ENCODE peak calls at places on chromosomes 4 and X, in four cellular contexts. Z is lung, K is right atrium auricular region, J is heart right ventricle. V is an unnamed sample.
A peak's percentile ranks its signal among the peaks of the same experiment; 100 is the strongest.

GRCh38 chr4:150315175-150315574 is 236.9 kb downstream of the DCLK2 start:
- DNase-seq in K (no peak), Z (no peak), J (no peak), V (no peak)

GRCh38 chr4:113921089-113921842 is 58.2 kb downstream of the ARSJ start:
- DNase-seq in K (no peak), Z (no peak), J (no peak), V (no peak)

GRCh38 chr4:81506731-81507130 is 35.0 kb upstream of the RASGEF1B start:
- DNase-seq in K (no peak), Z (no peak), J (no peak), V (no peak)

GRCh38 chr4:992297-993110 is 700 bp downstream of the SLC26A1 start:
- DNase-seq in J (no peak), Z (peak; percentile 82), K (no peak), V (no peak)

GRCh38 chr4:18388029-18388428 is 366.5 kb upstream of the LCORL start:
- DNase-seq in Z (no peak), K (no peak), J (no peak), V (no peak)

GRCh38 chrX:47723689-47724088 is 64.7 kb upstream of the UXT start:
- DNase-seq in K (no peak), J (no peak), Z (no peak), V (no peak)

GRCh38 chr4:42671431-42672194 is 14.7 kb upstream of the ATP8A1 start:
- DNase-seq in Z (no peak), K (no peak), J (no peak), V (no peak)

GRCh38 chrX:1659664-1660461 is 45.0 kb downstream of the ASMT start:
- DNase-seq in Z (no peak), K (no peak), J (no peak), V (no peak)

GRCh38 chrX:110858565-110858964 is 62.9 kb upstream of the CHRDL1 start:
- DNase-seq in K (no peak), Z (no peak), J (no peak), V (no peak)

GRCh38 chr4:174764105-174764729 is 64.8 kb downstream of the GLRA3 start:
- DNase-seq in J (no peak), Z (no peak), K (no peak), V (no peak)

GRCh38 chrX:8027876-8028275 is 100.7 kb upstream of the PNPLA4 start:
- DNase-seq in J (no peak), Z (no peak), K (no peak), V (no peak)

GRCh38 chr4:132123870-132124623 is 1025.0 kb upstream of the PCDH10 start:
- DNase-seq in K (no peak), Z (no peak), J (no peak), V (no peak)

GRCh38 chr4:174362340-174362739 is 78.6 kb downstream of the CEP44 start:
- DNase-seq in J (no peak), K (no peak), Z (no peak), V (no peak)

GRCh38 chrX:1105671-1106419 is 106.6 kb downstream of the CRLF2 start:
- DNase-seq in K (no peak), Z (no peak), J (no peak), V (peak; percentile 21)

GRCh38 chr4:38406243-38406642 is 257.8 kb upstream of the KLF3 start:
- DNase-seq in J (no peak), Z (no peak), K (no peak), V (no peak)

GRCh38 chr4:61380865-61381264 is 180.7 kb downstream of the ADGRL3 start:
- DNase-seq in K (no peak), J (no peak), Z (no peak), V (no peak)

GRCh38 chr4:67565284-67565683 is 6.8 kb downstream of the STAP1 start:
- DNase-seq in K (no peak), J (no peak), Z (no peak), V (no peak)

GRCh38 chr4:54090804-54091623 is 8.9 kb upstream of the GSX2 start:
- DNase-seq in K (no peak), Z (no peak), J (no peak), V (no peak)

GRCh38 chrX:78650906-78651437 is 8.2 kb downstream of the RTL3 start:
- DNase-seq in K (no peak), Z (no peak), J (no peak), V (no peak)

GRCh38 chr4:41693629-41694028 is 54.9 kb downstream of the PHOX2B start:
- DNase-seq in J (no peak), K (no peak), Z (no peak), V (no peak)

GRCh38 chrX:118493653-118494297 is 1.8 kb upstream of the DOCK11 start:
- DNase-seq in J (no peak), K (no peak), Z (no peak), V (no peak)

GRCh38 chr4:89486042-89486441 is 178.4 kb upstream of the GPRIN3 start:
- DNase-seq in K (no peak), J (no peak), Z (no peak), V (no peak)

GRCh38 chrX:121307441-121307840 is 260.0 kb downstream of the GLUD2 start:
- DNase-seq in K (no peak), Z (no peak), J (no peak), V (no peak)

GRCh38 chr4:1015746-1016145 is 4.3 kb downstream of the FGFRL1 start:
- DNase-seq in K (no peak), J (no peak), Z (no peak), V (no peak)

GRCh38 chr4:18051281-18051680 is 29.7 kb upstream of the LCORL start:
- DNase-seq in K (no peak), Z (no peak), J (no peak), V (no peak)

GRCh38 chrX:102651968-102652744 is 873 bp downstream of the GPRASP1 start:
- DNase-seq in K (peak; percentile 72), Z (no peak), J (peak; percentile 43), V (no peak)

GRCh38 chr4:54217642-54218486 is 11.2 kb upstream of the PDGFRA start:
- DNase-seq in K (peak; percentile 94), J (peak; percentile 84), Z (peak; percentile 75), V (peak; percentile 87)

GRCh38 chrX:95678679-95679078 is 1006.0 kb upstream of the DIAPH2 start:
- DNase-seq in Z (no peak), J (no peak), K (no peak), V (no peak)

GRCh38 chr4:132297346-132297745 is 851.7 kb upstream of the PCDH10 start:
- DNase-seq in J (no peak), Z (no peak), K (no peak), V (no peak)

GRCh38 chr4:52917836-52918235 is 55.7 kb downstream of the RASL11B start:
- DNase-seq in Z (no peak), J (no peak), K (no peak), V (no peak)

DNA sequence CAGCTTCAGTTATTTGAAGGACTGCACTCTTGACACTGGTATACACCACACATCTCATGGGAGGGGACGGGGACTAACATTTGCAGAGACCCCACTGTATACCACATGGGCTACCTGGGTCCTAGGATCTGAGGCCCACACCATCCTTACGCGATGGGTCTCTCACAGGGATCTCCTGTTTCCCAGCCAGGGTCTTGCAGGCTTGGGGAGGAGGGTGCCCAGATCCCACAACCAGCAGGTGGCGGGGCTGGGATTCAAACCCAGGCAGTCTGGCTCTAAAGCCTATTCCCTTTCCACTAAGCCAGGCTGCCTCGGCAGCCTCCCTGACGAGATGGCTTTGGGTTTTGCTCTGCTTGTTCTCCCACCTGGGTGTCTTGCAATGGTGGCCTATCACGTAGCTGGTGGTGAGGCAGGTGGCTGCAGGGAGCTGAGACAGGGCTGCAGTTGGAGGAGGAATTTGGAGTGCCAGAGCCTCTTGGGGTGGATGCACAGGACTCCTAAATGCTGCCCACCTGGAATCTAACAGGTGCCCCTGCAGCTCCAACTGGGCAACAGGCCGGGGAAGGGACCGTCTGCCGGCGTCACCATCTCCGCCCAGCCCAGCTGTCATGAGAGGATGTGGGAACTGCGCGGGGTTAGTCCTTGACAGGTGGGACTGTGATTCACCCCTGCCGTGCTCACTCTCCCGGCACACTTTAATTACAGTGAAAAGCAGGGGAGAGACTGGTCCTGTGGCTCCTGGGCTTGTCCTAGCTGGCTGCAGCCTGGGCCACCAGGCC is 110.7 kb downstream of the PSAPL1 start:
- DNase-seq in K (no peak), Z (no peak), J (no peak), V (no peak)
- TF ChIP-seq CTCF in K (no peak), Z (no peak), J (no peak), V (no peak)

DNA sequence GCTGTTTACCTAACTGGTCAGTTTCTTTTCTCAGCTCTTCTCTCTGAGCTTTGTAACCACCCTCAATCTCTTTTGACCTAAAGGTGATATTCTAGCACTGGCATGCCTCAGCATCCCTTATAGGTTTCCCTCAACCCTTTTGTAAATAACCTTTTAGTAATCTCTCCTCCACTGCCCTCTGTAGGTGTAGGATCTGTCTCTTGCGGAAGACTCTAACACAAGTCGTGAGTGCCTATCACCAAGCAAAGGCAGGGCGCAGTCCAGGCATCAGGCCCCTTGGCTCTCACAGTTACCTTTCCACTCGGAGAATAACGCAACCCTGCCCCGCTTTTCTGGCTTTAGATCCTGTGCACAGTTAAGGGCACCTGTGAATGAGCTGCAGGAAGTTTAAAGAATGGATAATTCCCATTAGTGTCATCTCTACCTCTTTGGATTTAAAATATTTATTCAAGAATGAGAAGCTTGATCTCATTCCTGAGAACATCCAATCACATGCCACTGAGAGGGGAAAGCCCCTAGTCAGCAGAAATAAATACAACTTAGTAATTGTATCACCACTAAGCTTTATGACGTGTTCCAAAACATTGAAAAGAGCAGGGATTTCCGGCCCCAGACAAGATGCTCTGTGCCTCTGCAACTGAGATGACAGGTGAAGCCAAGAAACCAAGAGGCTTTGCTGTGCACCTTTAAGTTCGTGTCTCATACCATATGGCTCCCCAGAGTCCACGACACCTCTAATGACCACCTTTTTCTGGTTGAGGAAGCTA is 58.8 kb downstream of the SPINK2 start:
- DNase-seq in Z (no peak), J (no peak), K (no peak), V (no peak)
- TF ChIP-seq CTCF in Z (no peak), J (no peak), K (no peak), V (no peak)

GRCh38 chr4:48247878-48248558 is 21.6 kb downstream of the TEC start:
- DNase-seq in K (no peak), J (no peak), Z (no peak), V (no peak)

GRCh38 chr4:48248559-48248953 is 21.1 kb downstream of the TEC start:
- DNase-seq in J (no peak), Z (no peak), K (no peak), V (no peak)

GRCh38 chr4:48244665-48245064 is 25.0 kb downstream of the TEC start:
- DNase-seq in J (no peak), K (no peak), Z (no peak), V (no peak)

GRCh38 chr4:48249378-48249777 is 20.3 kb downstream of the TEC start:
- DNase-seq in Z (no peak), J (no peak), K (no peak), V (no peak)

DNA sequence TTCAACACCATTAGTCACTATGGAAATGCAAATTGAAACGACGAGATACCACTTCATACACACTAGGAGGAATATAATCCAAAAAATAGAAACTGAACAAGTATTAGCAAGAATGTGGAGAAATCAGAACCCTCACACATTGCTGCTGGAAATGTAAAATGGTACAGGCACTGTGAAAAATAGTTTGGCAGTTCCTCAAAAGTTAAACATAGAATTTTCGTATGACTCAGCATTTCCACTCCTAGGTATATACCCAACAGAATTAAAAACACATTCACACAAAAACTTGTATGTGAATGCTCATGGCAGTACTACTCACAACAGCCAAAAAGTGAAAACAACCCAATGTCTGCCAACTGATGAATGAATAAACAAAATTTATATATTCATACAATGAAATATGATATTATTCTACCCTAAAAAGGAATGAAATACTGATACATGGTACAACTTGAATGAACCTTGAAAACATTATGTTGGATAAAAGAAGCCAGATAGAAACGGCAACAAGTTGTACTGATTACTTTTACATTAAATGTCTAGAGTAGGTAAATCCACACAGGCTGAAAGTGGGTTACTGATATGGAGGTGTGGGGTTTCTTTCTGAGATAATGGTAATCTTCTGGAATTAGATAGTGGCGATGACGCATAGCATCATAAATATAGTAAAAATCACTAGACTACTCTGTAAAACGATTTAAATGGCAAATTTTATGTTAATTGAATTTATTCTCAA is 22.3 kb downstream of the TEC start:
- DNase-seq in Z (no peak), K (no peak), J (no peak), V (no peak)
- TF ChIP-seq CTCF in Z (no peak), K (no peak), J (no peak), V (no peak)

GRCh38 chrX:12961191-12961718 is 13.7 kb upstream of the TMSB4X start:
- DNase-seq in J (no peak), Z (no peak), K (no peak), V (no peak)
- TF ChIP-seq CTCF in J (no peak), Z (no peak), K (no peak), V (no peak)

V was measured in coronary artery.